ENCODE peak calls at places on chromosomes 5 and 9, in nine cellular contexts. R is OCI-LY7, P is IMR-90, V is hepatocyte, G is left lung, K is activated B cell treated with CpG ODN at 0.5 μM for 24 hours, X is esophagus squamous epithelium, T is Calu3, S is sigmoid colon. J is an unnamed sample.

GRCh38 chr5:111227226-111227782 is 3.1 kb downstream of the CAMK4 start:
- DNase-seq in G (no peak), P (no peak), V (no peak), K (no peak), X (no peak), T (no peak), S (no peak), R (no peak), J (no peak)

GRCh38 chr5:80569961-80570786 is at the start of gene ANKRD34B:
- DNase-seq in S (no peak), K (no peak), V (peak; percentile 34), G (peak; percentile 87), R (no peak), X (no peak), T (peak; percentile 43), P (no peak), J (no peak)

GRCh38 chr5:157575096-157575872 is at the start of gene ADAM19:
- DNase-seq in V (peak; percentile 75), K (peak; percentile 51), G (peak; percentile 89), R (peak; percentile 75), T (peak; percentile 56), P (peak; percentile 53), S (peak; percentile 83), X (no peak), J (no peak)

GRCh38 chr5:154937718-154938466 is at the start of gene GEMIN5:
- DNase-seq in S (peak; percentile 91), V (peak; percentile 94), X (peak; percentile 10), R (peak; percentile 91), P (peak; percentile 78), K (peak; percentile 76), T (peak; percentile 92), G (peak; percentile 97), J (peak; percentile 35)

GRCh38 chr5:54178207-54178606 is 132.2 kb downstream of the ARL15 start:
- DNase-seq in S (no peak), T (no peak), P (no peak), G (no peak), R (no peak), V (no peak), X (no peak), K (no peak), J (no peak)

GRCh38 chr5:1522601-1523479 is 920 bp downstream of the LPCAT1 start:
- DNase-seq in T (no peak), S (peak; percentile 63), G (peak; percentile 89), X (no peak), R (peak; percentile 35), K (peak; percentile 32), V (peak; percentile 50), P (no peak), J (no peak)

GRCh38 chr5:62112689-62113220 is 193.3 kb upstream of the KIF2A start:
- DNase-seq in G (no peak), S (no peak), P (no peak), R (no peak), K (no peak), T (no peak), X (no peak), V (no peak), J (no peak)

GRCh38 chr9:101509572-101509971 is 24.1 kb upstream of the RNF20 start:
- DNase-seq in V (no peak), K (no peak), T (no peak), G (no peak), P (peak; percentile 50), S (no peak), X (no peak), R (no peak), J (no peak)

GRCh38 chr9:132789706-132790105 is 88.4 kb downstream of the AK8 start:
- DNase-seq in P (no peak), T (no peak), S (no peak), V (no peak), R (no peak), K (no peak), G (no peak), X (no peak), J (no peak)

GRCh38 chr5:88502179-88503064 is 233.8 kb upstream of the TMEM161B start:
- DNase-seq in G (no peak), P (no peak), X (no peak), S (no peak), K (no peak), V (no peak), R (peak; percentile 61), T (no peak), J (no peak)

GRCh38 chr5:116453920-116454319 is 120.7 kb downstream of the SEMA6A start:
- DNase-seq in V (no peak), S (no peak), X (no peak), K (no peak), R (no peak), T (peak; percentile 44), G (no peak), P (no peak), J (no peak)

GRCh38 chr9:33234511-33235467 is 5.2 kb upstream of the SPINK4 start:
- DNase-seq in X (no peak), G (no peak), S (no peak), V (no peak), R (no peak), K (no peak), P (peak; percentile 85), T (no peak), J (no peak)

GRCh38 chr9:72925126-72925810 is 27.6 kb downstream of the ALDH1A1 start:
- DNase-seq in S (no peak), R (no peak), X (no peak), G (no peak), K (no peak), P (no peak), T (peak; percentile 15), V (no peak), J (no peak)

GRCh38 chr5:129664336-129664937 is 83.5 kb upstream of the MINAR2 start:
- DNase-seq in K (no peak), G (no peak), T (peak; percentile 78), P (peak; percentile 35), R (peak; percentile 41), X (no peak), S (no peak), V (peak; percentile 54), J (peak; percentile 44)

GRCh38 chr9:120912958-120913672 is 13.5 kb downstream of the TRAF1 start:
- DNase-seq in V (no peak), P (no peak), S (no peak), R (no peak), T (no peak), G (no peak), X (no peak), K (no peak), J (no peak)

GRCh38 chr5:102294996-102295395 is 1.1 kb downstream of the SLCO4C1 start:
- DNase-seq in S (no peak), P (no peak), R (no peak), V (no peak), G (no peak), K (no peak), T (no peak), X (no peak), J (no peak)

GRCh38 chr5:101643793-101644192 is 652.3 kb downstream of the SLCO4C1 start:
- DNase-seq in T (no peak), V (no peak), K (no peak), S (no peak), G (no peak), P (no peak), R (no peak), X (no peak), J (no peak)

DNA sequence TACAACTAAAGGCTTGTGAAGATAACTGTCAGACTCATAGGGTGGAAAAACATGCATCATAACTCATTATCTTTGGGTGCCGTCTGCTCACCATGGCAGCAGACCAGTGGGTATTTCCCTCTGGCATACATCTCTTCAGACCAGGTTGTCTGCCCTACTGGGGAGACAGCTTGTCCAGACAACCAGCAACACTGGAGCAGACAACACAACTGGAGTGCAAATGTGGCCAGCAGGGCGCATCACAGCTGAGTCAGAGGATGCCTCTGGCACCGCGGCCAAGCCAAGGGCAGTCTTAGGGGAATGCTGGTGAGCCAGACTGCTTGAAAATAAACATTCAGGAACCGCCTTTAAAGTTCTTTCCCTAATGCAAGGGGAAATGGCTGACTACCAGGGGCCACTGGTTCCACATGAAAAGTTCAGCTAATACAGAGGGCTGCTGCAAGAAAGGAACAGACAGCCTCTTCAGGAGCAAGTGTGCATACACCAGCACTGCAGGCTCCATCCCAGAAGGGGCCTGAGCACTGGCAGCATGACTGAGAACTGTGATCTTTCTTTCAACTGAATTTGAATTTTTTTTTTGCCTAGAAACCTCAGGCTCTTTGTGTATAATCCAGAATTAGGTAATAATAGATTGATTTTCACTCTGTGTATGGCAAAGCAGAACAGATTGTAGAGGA is 77.3 kb downstream of the MAMDC2 start:
- DNase-seq in X (no peak), V (peak; percentile 42), S (peak; percentile 89), P (peak; percentile 97), R (no peak), K (no peak), G (peak; percentile 75), T (peak; percentile 13), J (no peak)
- TF ChIP-seq CTCF in X (peak; percentile 9), V (no peak), S (peak; percentile 24), P (peak; percentile 47), R (no peak), K (no peak), G (no peak), T (no peak), J (no peak)

GRCh38 chr9:75087279-75087823 is 604 bp downstream of the NMRK1 start:
- DNase-seq in X (no peak), K (no peak), S (no peak), T (peak; percentile 11), G (no peak), P (peak; percentile 31), V (peak; percentile 42), R (peak; percentile 75), J (no peak)

GRCh38 chr9:75085640-75086039 is 2.3 kb downstream of the NMRK1 start:
- DNase-seq in S (no peak), G (no peak), T (no peak), P (no peak), V (no peak), X (no peak), K (no peak), R (no peak), J (no peak)

GRCh38 chr9:75086443-75087278 is 1.3 kb downstream of the NMRK1 start:
- DNase-seq in P (no peak), T (no peak), V (peak; percentile 28), K (no peak), S (no peak), R (no peak), X (no peak), G (no peak), J (no peak)

GRCh38 chr9:75084081-75084672 is 3.8 kb downstream of the NMRK1 start:
- DNase-seq in G (no peak), T (no peak), S (no peak), R (no peak), K (no peak), P (no peak), X (no peak), V (no peak), J (no peak)

GRCh38 chr9:75083188-75083976 is 4.6 kb downstream of the NMRK1 start:
- DNase-seq in R (no peak), T (peak; percentile 31), P (no peak), X (no peak), K (no peak), V (peak; percentile 42), G (peak; percentile 75), S (no peak), J (no peak)
- TF ChIP-seq CTCF in R (no peak), T (no peak), P (no peak), X (peak; percentile 55), K (no peak), V (no peak), G (no peak), S (no peak), J (no peak)

GRCh38 chr9:17837931-17838330 is 259.1 kb downstream of the SH3GL2 start:
- DNase-seq in P (no peak), K (no peak), S (no peak), T (no peak), X (no peak), V (no peak), G (no peak), R (no peak), J (no peak)
- TF ChIP-seq CTCF in P (no peak), K (no peak), S (no peak), T (no peak), X (no peak), V (peak; percentile 26), G (no peak), R (peak; percentile 24), J (no peak)

GRCh38 chr5:105146867-105147266 is 1584.3 kb upstream of the NUDT12 start:
- DNase-seq in X (no peak), G (no peak), S (no peak), K (no peak), V (no peak), P (no peak), R (no peak), T (no peak), J (no peak)
- TF ChIP-seq CTCF in X (no peak), G (no peak), S (no peak), K (no peak), V (no peak), P (no peak), R (no peak), T (no peak), J (no peak)